ENCODE peak calls at places on chromosomes 11 and 22, in six cellular contexts. B is PC-9, F is transverse colon, N is NB4, T is astrocyte of the cerebellum, J is HCT116. C is an unnamed sample.

GRCh38 chr22:26887456-26887855 is 230.1 kb downstream of the MIAT start:
- DNase-seq in B (peak), F (no peak), N (no peak), T (peak), J (no peak), C (no peak)

GRCh38 chr11:109668973-109669634 is 247.1 kb downstream of the C11orf87 start:
- DNase-seq in B (no peak), F (no peak), N (no peak), T (no peak), J (no peak), C (no peak)

GRCh38 chr11:6606471-6607189 is 3.1 kb downstream of the ILK start:
- DNase-seq in B (peak), F (peak), N (peak), T (peak), J (peak), C (peak)

GRCh38 chr11:27596388-27596787 is 89.8 kb upstream of the LIN7C start:
- DNase-seq in B (no peak), F (no peak), N (no peak), T (no peak), J (no peak), C (no peak)

GRCh38 chr11:3709977-3710376 is 38.8 kb upstream of the CHRNA10 start:
- DNase-seq in B (no peak), F (no peak), N (no peak), T (peak), J (no peak), C (no peak)

GRCh38 chr22:43183496-43184263 is 3.3 kb downstream of the TTLL12 start:
- DNase-seq in B (no peak), F (no peak), N (peak), T (peak), J (no peak), C (no peak)

GRCh38 chr11:91788764-91789163 is 435.9 kb upstream of the FAT3 start:
- DNase-seq in B (no peak), F (no peak), N (no peak), T (no peak), J (no peak), C (no peak)

GRCh38 chr11:35134403-35135126 is 4.4 kb upstream of the CD44 start:
- DNase-seq in B (no peak), F (no peak), N (no peak), T (no peak), J (no peak), C (no peak)

GRCh38 chr11:70544774-70545625 is 146.7 kb downstream of the CTTN start:
- DNase-seq in B (peak), F (no peak), N (no peak), T (no peak), J (no peak), C (no peak)

GRCh38 chr11:71169328-71169727 is 83.0 kb downstream of the SHANK2 start:
- DNase-seq in B (no peak), F (no peak), N (no peak), T (no peak), J (no peak), C (no peak)

GRCh38 chr11:10973416-10973815 is 115.6 kb upstream of the ZBED5 start:
- DNase-seq in B (no peak), F (no peak), N (no peak), T (no peak), J (no peak), C (no peak)

GRCh38 chr11:100876826-100877545 is 189.9 kb downstream of the ARHGAP42 start:
- DNase-seq in B (no peak), F (no peak), N (no peak), T (peak), J (no peak), C (peak)

GRCh38 chr22:37220543-37220968 is 8.3 kb upstream of the SSTR3 start:
- DNase-seq in B (no peak), F (no peak), N (no peak), T (no peak), J (no peak), C (peak)

GRCh38 chr11:86228967-86229330 is 15.6 kb upstream of the EED start:
- DNase-seq in B (no peak), F (no peak), N (no peak), T (no peak), J (no peak), C (no peak)

GRCh38 chr11:18698341-18699268 is at the start of gene TMEM86A:
- DNase-seq in B (peak), F (peak), N (peak), T (no peak), J (peak), C (peak)

GRCh38 chr11:115990004-115990447 is 485.8 kb upstream of the CADM1 start:
- DNase-seq in B (peak), F (peak), N (peak), T (no peak), J (no peak), C (peak)
- H3K4me3 ChIP-seq in B (no peak), F (no peak), N (no peak), T (peak), J (no peak), C (no peak)

DNA sequence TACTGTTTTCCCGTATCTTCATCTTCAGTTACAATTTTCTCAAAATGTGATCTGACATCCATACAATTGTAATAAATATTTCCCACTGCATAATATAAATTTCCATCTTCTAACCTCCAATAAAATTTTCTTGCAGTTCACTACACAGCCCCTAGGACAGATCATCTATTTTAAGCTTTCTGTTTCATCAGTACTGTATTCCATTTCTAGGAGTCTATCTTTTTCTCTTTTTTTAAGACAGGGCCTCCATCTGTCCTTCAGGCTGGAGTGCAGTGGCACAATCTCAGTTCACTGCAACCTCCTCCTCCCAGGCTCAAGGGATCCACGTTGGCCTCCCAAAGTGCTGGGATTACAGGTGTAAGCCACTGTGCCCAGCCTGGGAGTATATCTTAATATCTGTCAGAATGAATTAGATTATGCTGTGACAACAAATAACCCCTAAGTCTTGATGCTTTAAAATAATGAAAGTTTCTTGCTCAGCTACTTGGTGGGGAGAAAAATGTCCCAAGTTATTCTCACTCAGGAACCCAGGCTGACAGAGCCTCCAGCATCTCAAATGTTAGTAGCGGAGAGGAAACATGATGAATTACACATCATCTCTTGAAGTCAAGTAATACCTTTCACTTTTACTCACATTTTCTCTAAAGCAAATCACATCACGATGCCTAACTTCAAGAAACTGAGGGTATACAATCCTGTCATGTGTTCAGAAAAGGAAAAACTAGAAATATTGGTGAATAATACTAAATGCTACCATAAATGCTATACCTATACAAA is 92.2 kb downstream of the BUD13 start:
- DNase-seq in B (no peak), F (no peak), N (no peak), T (no peak), J (no peak), C (no peak)
- TF ChIP-seq CTCF in B (peak), F (no peak), N (no peak), T (no peak), J (no peak), C (no peak)

GRCh38 chr11:64275841-64276240 is 8.6 kb downstream of the BAD start:
- DNase-seq in B (no peak), F (no peak), N (no peak), T (no peak), J (no peak), C (no peak)

GRCh38 chr11:64278576-64279190 is 5.8 kb downstream of the BAD start:
- DNase-seq in B (no peak), F (no peak), N (no peak), T (no peak), J (no peak), C (no peak)

GRCh38 chr11:64271339-64272132 is 12.9 kb downstream of the BAD start:
- DNase-seq in B (peak), F (peak), N (peak), T (peak), J (no peak), C (peak)

GRCh38 chr11:64275031-64275800 is 9.2 kb downstream of the BAD start:
- DNase-seq in B (no peak), F (no peak), N (no peak), T (no peak), J (no peak), C (no peak)

DNA sequence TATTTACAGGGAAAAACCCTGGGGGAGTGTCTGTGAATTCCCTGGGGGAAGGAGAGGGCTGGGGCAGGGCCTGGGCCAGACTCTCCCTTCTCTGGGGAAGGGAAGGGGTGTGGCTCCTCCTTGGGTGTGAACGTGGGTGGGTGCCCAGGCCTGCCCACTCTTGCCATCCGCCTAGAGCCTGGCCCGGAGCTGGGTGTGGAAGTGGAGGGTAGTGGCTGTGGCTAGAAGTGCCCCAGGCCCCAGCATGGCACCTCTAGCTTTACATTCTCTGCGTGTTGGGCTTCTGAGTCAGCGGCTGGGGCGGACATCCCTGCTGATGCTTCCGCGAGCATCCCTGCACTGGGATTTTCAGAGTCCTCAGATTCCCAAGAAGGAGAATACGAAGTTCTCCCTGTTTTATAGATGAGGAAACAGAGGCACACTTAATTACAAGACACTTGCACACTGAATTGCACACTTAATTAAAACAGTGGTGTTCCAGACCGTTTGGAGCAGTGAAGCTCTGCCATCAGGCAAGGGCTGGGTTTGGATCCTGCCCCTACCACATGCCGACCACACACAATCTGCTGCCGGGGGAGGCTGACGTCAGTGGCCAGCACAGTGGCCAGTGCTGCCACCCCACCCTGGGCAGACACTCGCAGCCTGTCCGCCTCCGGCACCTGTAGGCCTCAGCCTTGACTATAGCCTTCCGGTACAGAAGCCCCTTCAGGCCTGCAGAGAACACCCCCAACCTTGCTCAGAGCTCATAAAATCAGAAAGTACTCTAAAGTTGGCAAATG is 7.6 kb downstream of the BAD start:
- DNase-seq in B (peak), F (peak), N (no peak), T (no peak), J (no peak), C (no peak)
- H3K4me3 ChIP-seq in B (no peak), F (no peak), N (no peak), T (no peak), J (no peak), C (no peak)

GRCh38 chr22:41237707-41238569 is 2.8 kb downstream of the CHADL start:
- DNase-seq in B (peak), F (peak), N (peak), T (no peak), J (no peak), C (peak)
- TF ChIP-seq CTCF in B (no peak), F (no peak), N (peak), T (peak), J (peak), C (peak)

GRCh38 chr22:21012446-21013407 is 2.2 kb upstream of the P2RX6 start:
- DNase-seq in B (no peak), F (no peak), N (no peak), T (no peak), J (no peak), C (no peak)
- H3K4me3 ChIP-seq in B (no peak), F (no peak), N (no peak), T (no peak), J (no peak), C (no peak)

GRCh38 chr22:39654959-39655579 is 84.5 kb downstream of the CACNA1I start:
- DNase-seq in B (no peak), F (no peak), N (peak), T (no peak), J (no peak), C (peak)
- TF ChIP-seq CTCF in B (no peak), F (no peak), N (peak), T (peak), J (peak), C (no peak)

DNA sequence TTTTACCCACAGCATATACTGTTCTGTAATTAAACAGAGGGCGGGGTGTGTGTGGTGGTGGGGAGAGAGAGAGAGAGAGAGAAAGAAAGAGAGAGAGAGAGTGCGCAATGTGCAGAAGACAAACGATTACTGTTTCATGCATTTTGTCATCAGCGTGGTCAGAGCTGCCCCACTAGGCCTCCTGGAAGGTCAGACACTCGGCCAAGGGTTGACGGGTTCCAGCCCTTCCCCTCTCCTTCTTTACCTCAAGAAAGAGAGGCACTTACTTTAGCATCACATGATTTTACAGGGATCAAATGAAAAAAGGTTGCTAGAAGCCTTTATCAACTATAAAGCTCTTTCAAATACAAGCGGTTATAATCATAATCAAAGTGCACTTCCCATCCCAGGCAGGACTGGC is 269.2 kb upstream of the SORL1-AS1 start:
- DNase-seq in B (no peak), F (no peak), N (no peak), T (no peak), J (no peak), C (no peak)
- H3K4me3 ChIP-seq in B (no peak), F (no peak), N (no peak), T (peak), J (no peak), C (no peak)

GRCh38 chr11:134071306-134071705 is 2.4 kb downstream of the JAM3 start:
- DNase-seq in B (no peak), F (no peak), N (no peak), T (no peak), J (no peak), C (no peak)

GRCh38 chr11:134074346-134074745 is 5.5 kb downstream of the JAM3 start:
- DNase-seq in B (no peak), F (no peak), N (no peak), T (no peak), J (no peak), C (no peak)

GRCh38 chr11:134069426-134069921 is 602 bp downstream of the JAM3 start:
- DNase-seq in B (no peak), F (no peak), N (no peak), T (no peak), J (no peak), C (no peak)

GRCh38 chr11:134069996-134070845 is 1.3 kb downstream of the JAM3 start:
- DNase-seq in B (no peak), F (no peak), N (no peak), T (no peak), J (no peak), C (no peak)

GRCh38 chr11:134071766-134072403 is 3.0 kb downstream of the JAM3 start:
- DNase-seq in B (no peak), F (no peak), N (no peak), T (no peak), J (no peak), C (no peak)
- TF ChIP-seq CTCF in B (no peak), F (no peak), N (no peak), T (no peak), J (no peak), C (no peak)

C was measured in GM12865.